ENCODE peak calls at places on chromosomes 13 and 19, in seven cellular contexts. W is GM19239; V is stimulated activated CD8-positive, alpha-beta memory T cell treated with anti-CD3 and anti-CD28 coated beads, Interleukin-4, amount 100 ng/mL, for 48 hours; K is GM03348; R is NCI-H774; E is nephron progenitor cell; N is COR-L47. U is an unnamed sample.

GRCh38 chr19:4140237-4140711 is 13.2 kb upstream of the CREB3L3 start:
- DNase-seq in R (peak; percentile 43), N (peak; percentile 68), V (peak; percentile 48), K (peak; percentile 90), W (peak; percentile 75), E (peak; percentile 50), U (peak; percentile 72)

GRCh38 chr19:42092350-42092749 is 16.4 kb downstream of the ZNF574 start:
- DNase-seq in W (no peak), N (peak; percentile 45), E (no peak), R (peak; percentile 44), V (peak; percentile 65), K (peak; percentile 45), U (peak; percentile 36)

GRCh38 chr13:35818577-35819165 is 312.5 kb downstream of the DCLK1 start:
- DNase-seq in V (no peak), N (peak; percentile 27), K (peak; percentile 57), E (no peak), R (no peak), W (peak; percentile 12), U (peak; percentile 3)

GRCh38 chr19:38361633-38362075 is 12.7 kb upstream of the PSMD8 start:
- DNase-seq in K (peak; percentile 93), V (peak; percentile 83), W (peak; percentile 66), N (peak; percentile 71), E (peak; percentile 91), R (peak; percentile 58), U (peak; percentile 98)

GRCh38 chr13:69856331-69856730 is 251.3 kb upstream of the ATXN8OS start:
- DNase-seq in K (no peak), V (no peak), R (no peak), E (no peak), N (no peak), W (no peak), U (no peak)

GRCh38 chr13:112588490-112589297 is 741 bp upstream of the TUBGCP3 start:
- DNase-seq in E (no peak), N (no peak), K (no peak), W (no peak), V (no peak), R (peak; percentile 68), U (peak; percentile 20)

GRCh38 chr13:37138169-37138568 is 32.7 kb upstream of the CSNK1A1L start:
- DNase-seq in E (peak; percentile 2), K (no peak), V (no peak), R (no peak), N (no peak), W (no peak), U (no peak)

GRCh38 chr19:33673258-33673875 is 51.6 kb downstream of the CHST8 start:
- DNase-seq in R (no peak), W (no peak), K (no peak), N (no peak), V (no peak), E (no peak), U (no peak)

GRCh38 chr13:77429320-77430142 is 102.6 kb upstream of the MYCBP2 start:
- DNase-seq in W (no peak), E (no peak), N (no peak), V (peak; percentile 62), K (no peak), R (no peak), U (no peak)

GRCh38 chr13:20714161-20714560 is 10.7 kb downstream of the IL17D start:
- DNase-seq in N (no peak), V (no peak), W (no peak), R (no peak), E (no peak), K (peak; percentile 53), U (no peak)

GRCh38 chr13:114224201-114224600 is 10.5 kb upstream of the CDC16 start:
- DNase-seq in V (no peak), N (no peak), K (no peak), R (no peak), W (no peak), E (no peak), U (no peak)

GRCh38 chr19:33174186-33174585 is 19.9 kb upstream of the LRP3 start:
- DNase-seq in W (no peak), N (no peak), R (no peak), K (no peak), V (no peak), E (no peak), U (no peak)

GRCh38 chr19:4425531-4425930 is 23.1 kb downstream of the CHAF1A start:
- DNase-seq in W (no peak), V (no peak), N (no peak), R (no peak), K (peak; percentile 85), E (no peak), U (no peak)

GRCh38 chr13:50366488-50367174 is 351.4 kb downstream of the KCNRG start:
- DNase-seq in K (no peak), R (peak; percentile 26), N (peak; percentile 90), E (no peak), W (no peak), V (peak; percentile 45), U (peak; percentile 38)

GRCh38 chr13:28761586-28761985 is 42.8 kb upstream of the SLC46A3 start:
- DNase-seq in K (no peak), V (no peak), W (no peak), E (no peak), R (no peak), N (no peak), U (no peak)

GRCh38 chr13:113916330-113916815 is 52.5 kb upstream of the GAS6 start:
- DNase-seq in E (no peak), R (no peak), N (no peak), K (no peak), W (no peak), V (peak; percentile 11), U (no peak)

GRCh38 chr13:98678741-98679140 is 73.7 kb downstream of the SLC15A1 start:
- DNase-seq in R (no peak), E (no peak), N (no peak), W (no peak), K (no peak), V (no peak), U (no peak)

GRCh38 chr19:6516659-6517291 is 14.1 kb upstream of the TNFSF9 start:
- DNase-seq in E (peak; percentile 97), V (peak; percentile 98), W (no peak), N (peak; percentile 32), R (peak; percentile 85), K (peak; percentile 94), U (peak; percentile 91)

GRCh38 chr19:45824041-45824471 is 8.9 kb upstream of the RSPH6A start:
- DNase-seq in N (peak; percentile 79), K (no peak), E (no peak), V (no peak), R (peak; percentile 34), W (no peak), U (peak; percentile 75)

GRCh38 chr13:64371045-64371444 is 2859.1 kb downstream of the PCDH9 start:
- DNase-seq in N (no peak), R (no peak), K (peak; percentile 4), V (no peak), W (no peak), E (no peak), U (no peak)

GRCh38 chr19:51689751-51690358 is 3.3 kb upstream of the SPACA6 start:
- DNase-seq in E (peak; percentile 89), W (no peak), V (no peak), N (no peak), R (peak; percentile 2), K (peak; percentile 43), U (no peak)

GRCh38 chr19:56155124-56155687 is 14.1 kb downstream of the ZNF444 start:
- DNase-seq in V (no peak), K (no peak), E (peak; percentile 30), R (no peak), W (no peak), N (no peak), U (no peak)

GRCh38 chr13:91135949-91136348 is 211.5 kb upstream of the MIR17HG start:
- DNase-seq in K (no peak), N (no peak), W (no peak), E (peak; percentile 15), V (no peak), R (no peak), U (no peak)

GRCh38 chr13:92074658-92075057 is 676.2 kb downstream of the GPC5 start:
- DNase-seq in R (no peak), V (no peak), K (no peak), E (no peak), W (no peak), N (peak; percentile 21), U (peak; percentile 10)

GRCh38 chr13:48653074-48654054 is at the start of gene CYSLTR2:
- DNase-seq in N (no peak), R (no peak), W (no peak), K (no peak), V (no peak), E (no peak), U (no peak)

GRCh38 chr19:43525836-43526771 is 897 bp downstream of the ETHE1 start:
- DNase-seq in N (no peak), W (no peak), E (peak; percentile 46), V (peak; percentile 59), R (no peak), K (peak; percentile 43), U (no peak)

GRCh38 chr13:80945328-80945727 is 604.4 kb upstream of the SPRY2 start:
- DNase-seq in E (peak; percentile 28), V (no peak), W (no peak), N (no peak), R (peak; percentile 1), K (no peak), U (no peak)